ENCODE peak calls at places on chromosomes 2 and 18, in six cellular contexts. One of them, this sample, is unnamed.

GRCh38 chr2:86453838-86454237 is 12.7 kb downstream of the KDM3A start:
- DNase-seq in NCI-H1105 treated with DMSO at 0.1 percent for 48 hours: peak
- DNase-seq in left colon: peak
- DNase-seq in NCI-H1436: no peak
- DNase-seq in hypothalamus: no peak
- DNase-seq in uterus: no peak
- DNase-seq in this sample: peak

GRCh38 chr2:200408428-200409311 is 101.2 kb downstream of the KCTD18 start:
- DNase-seq in uterus: no peak
- DNase-seq in NCI-H1436: no peak
- DNase-seq in hypothalamus: no peak
- DNase-seq in left colon: peak
- DNase-seq in NCI-H1105 treated with DMSO at 0.1 percent for 48 hours: no peak
- DNase-seq in this sample: peak

GRCh38 chr2:48248251-48248933 is 281.6 kb upstream of the STON1 start:
- DNase-seq in left colon: no peak
- DNase-seq in NCI-H1436: no peak
- DNase-seq in hypothalamus: no peak
- DNase-seq in NCI-H1105 treated with DMSO at 0.1 percent for 48 hours: no peak
- DNase-seq in uterus: no peak
- DNase-seq in this sample: peak

GRCh38 chr18:51857989-51858388 is 482.0 kb upstream of the DCC start:
- DNase-seq in uterus: no peak
- DNase-seq in hypothalamus: no peak
- DNase-seq in left colon: no peak
- DNase-seq in NCI-H1436: no peak
- DNase-seq in NCI-H1105 treated with DMSO at 0.1 percent for 48 hours: no peak
- DNase-seq in this sample: no peak

GRCh38 chr2:119264781-119265692 is 41.4 kb downstream of the STEAP3 start:
- DNase-seq in NCI-H1436: peak
- DNase-seq in NCI-H1105 treated with DMSO at 0.1 percent for 48 hours: peak
- DNase-seq in uterus: no peak
- DNase-seq in left colon: no peak
- DNase-seq in hypothalamus: no peak
- DNase-seq in this sample: peak

GRCh38 chr2:28717339-28717758 is 34.3 kb upstream of the PPP1CB start:
- DNase-seq in NCI-H1436: no peak
- DNase-seq in uterus: peak
- DNase-seq in NCI-H1105 treated with DMSO at 0.1 percent for 48 hours: no peak
- DNase-seq in left colon: peak
- DNase-seq in hypothalamus: no peak
- DNase-seq in this sample: peak

GRCh38 chr2:41926614-41927580 is 120.9 kb upstream of the PKDCC start:
- DNase-seq in hypothalamus: no peak
- DNase-seq in uterus: peak
- DNase-seq in NCI-H1105 treated with DMSO at 0.1 percent for 48 hours: no peak
- DNase-seq in left colon: peak
- DNase-seq in NCI-H1436: no peak
- DNase-seq in this sample: no peak

GRCh38 chr2:188949046-188949818 is 24.9 kb upstream of the COL3A1 start:
- DNase-seq in left colon: no peak
- DNase-seq in NCI-H1436: no peak
- DNase-seq in NCI-H1105 treated with DMSO at 0.1 percent for 48 hours: no peak
- DNase-seq in uterus: no peak
- DNase-seq in hypothalamus: no peak
- DNase-seq in this sample: no peak

GRCh38 chr2:233275223-233275622 is 23.8 kb downstream of the ATG16L1 start:
- DNase-seq in uterus: no peak
- DNase-seq in NCI-H1105 treated with DMSO at 0.1 percent for 48 hours: no peak
- DNase-seq in NCI-H1436: no peak
- DNase-seq in hypothalamus: no peak
- DNase-seq in left colon: no peak
- DNase-seq in this sample: no peak

GRCh38 chr2:42712934-42713333 is 51.0 kb downstream of the OXER1 start:
- DNase-seq in NCI-H1105 treated with DMSO at 0.1 percent for 48 hours: no peak
- DNase-seq in NCI-H1436: no peak
- DNase-seq in left colon: no peak
- DNase-seq in hypothalamus: no peak
- DNase-seq in uterus: no peak
- DNase-seq in this sample: no peak

GRCh38 chr2:17643031-17643615 is 102.6 kb downstream of the VSNL1 start:
- DNase-seq in left colon: no peak
- DNase-seq in uterus: peak
- DNase-seq in NCI-H1436: no peak
- DNase-seq in NCI-H1105 treated with DMSO at 0.1 percent for 48 hours: no peak
- DNase-seq in hypothalamus: no peak
- DNase-seq in this sample: no peak

GRCh38 chr2:42810971-42811865 is 18.8 kb upstream of the HAAO start:
- DNase-seq in NCI-H1436: peak
- DNase-seq in uterus: peak
- DNase-seq in left colon: peak
- DNase-seq in NCI-H1105 treated with DMSO at 0.1 percent for 48 hours: peak
- DNase-seq in hypothalamus: peak
- DNase-seq in this sample: peak

GRCh38 chr2:165070089-165070488 is 114.8 kb upstream of the SLC38A11 start:
- DNase-seq in left colon: no peak
- DNase-seq in NCI-H1436: no peak
- DNase-seq in uterus: no peak
- DNase-seq in NCI-H1105 treated with DMSO at 0.1 percent for 48 hours: no peak
- DNase-seq in hypothalamus: no peak
- DNase-seq in this sample: no peak

GRCh38 chr2:145741161-145741560 is 1221.2 kb upstream of the ZEB2 start:
- DNase-seq in NCI-H1105 treated with DMSO at 0.1 percent for 48 hours: no peak
- DNase-seq in NCI-H1436: no peak
- DNase-seq in hypothalamus: no peak
- DNase-seq in left colon: no peak
- DNase-seq in uterus: no peak
- DNase-seq in this sample: no peak

GRCh38 chr18:74478876-74479275 is 17.3 kb upstream of the CNDP2 start:
- DNase-seq in NCI-H1436: no peak
- DNase-seq in uterus: no peak
- DNase-seq in hypothalamus: no peak
- DNase-seq in left colon: no peak
- DNase-seq in NCI-H1105 treated with DMSO at 0.1 percent for 48 hours: no peak
- DNase-seq in this sample: no peak